ENCODE peak calls at places on chromosomes 5 and 9, in five cellular contexts. T is mammary epithelial cell, C is aorta, I is tibial artery, B is NCI-H2171 treated with DMSO at 0.1 percent for 48 hours. X is an unnamed sample.

GRCh38 chr5:54720346-54720745 is 202.8 kb downstream of the SNX18 start:
- DNase-seq in B (no peak), T (no peak), I (no peak), C (no peak), X (no peak)

GRCh38 chr9:134348404-134349155 is 22.3 kb downstream of the RXRA start:
- DNase-seq in I (no peak), T (no peak), C (no peak), B (peak), X (no peak)

GRCh38 chr9:22158983-22159382 is 149.9 kb upstream of the CDKN2B start:
- DNase-seq in B (no peak), C (peak), T (no peak), I (peak), X (no peak)

GRCh38 chr9:128056887-128057723 is 10.0 kb downstream of the NAIF1 start:
- DNase-seq in C (no peak), B (no peak), I (no peak), T (no peak), X (no peak)

GRCh38 chr5:54867310-54867944 is 118.0 kb downstream of the ESM1 start:
- DNase-seq in C (no peak), I (no peak), B (peak), T (peak), X (peak)

GRCh38 chr5:14086261-14086660 is 56.9 kb upstream of the TRIO start:
- DNase-seq in C (no peak), T (no peak), I (no peak), B (no peak), X (no peak)

GRCh38 chr9:18051638-18052037 is 422.3 kb upstream of the ADAMTSL1 start:
- DNase-seq in I (no peak), B (no peak), C (no peak), T (no peak), X (no peak)

GRCh38 chr9:132854832-132855231 is 23.3 kb downstream of the AK8 start:
- DNase-seq in I (no peak), C (no peak), B (no peak), T (peak), X (no peak)

GRCh38 chr9:124511426-124511840 is 4.2 kb upstream of the NR5A1 start:
- DNase-seq in C (no peak), T (no peak), I (no peak), B (no peak), X (no peak)

GRCh38 chr5:134594797-134595457 is 37.7 kb downstream of the SAR1B start:
- DNase-seq in T (no peak), I (no peak), B (peak), C (no peak), X (no peak)

GRCh38 chr5:180629703-180630382 is 19.6 kb downstream of the FLT4 start:
- DNase-seq in T (no peak), B (no peak), I (no peak), C (peak), X (no peak)

GRCh38 chr5:11719888-11720481 is 184.3 kb downstream of the CTNND2 start:
- DNase-seq in T (peak), C (peak), B (peak), I (peak), X (peak)

GRCh38 chr9:86282979-86283535 is 719 bp upstream of the ISCA1 start:
- DNase-seq in B (peak), T (peak), C (no peak), I (no peak), X (no peak)

GRCh38 chr5:62354028-62354874 is 48.2 kb downstream of the KIF2A start:
- DNase-seq in I (no peak), C (no peak), T (peak), B (no peak), X (peak)

GRCh38 chr9:6759114-6759977 is 1.6 kb downstream of the KDM4C start:
- DNase-seq in I (no peak), B (peak), C (no peak), T (peak), X (peak)

GRCh38 chr5:84274585-84275468 is 109.9 kb downstream of the EDIL3 start:
- DNase-seq in C (no peak), T (peak), B (no peak), I (peak), X (peak)

GRCh38 chr5:75856056-75856455 is 138.8 kb upstream of the POC5 start:
- DNase-seq in C (no peak), I (no peak), B (peak), T (no peak), X (no peak)

GRCh38 chr9:133367221-133367620 is 8.6 kb downstream of the SURF4 start:
- DNase-seq in C (no peak), I (no peak), T (no peak), B (no peak), X (no peak)